ENCODE peak calls at places on chromosomes 13 and 19, in four cellular contexts. B is prostate gland; I is activated CD4-positive, alpha-beta T cell treated with anti-CD3 and anti-CD28 coated beads, Interleukin-2, amount 50 U/mL, for 1 hour; C is mammary epithelial cell. L is an unnamed sample.

GRCh38 chr19:38850231-38850975 is 617 bp upstream of the HNRNPL start:
- DNase-seq in I (peak; percentile 97), B (peak; percentile 100), C (peak; percentile 100), L (peak; percentile 100)

GRCh38 chr13:74056829-74057564 is 77.2 kb downstream of the KLF12 start:
- DNase-seq in B (no peak), C (peak; percentile 16), I (no peak), L (no peak)

GRCh38 chr19:438416-438958 is 22.3 kb downstream of the SHC2 start:
- DNase-seq in B (no peak), C (no peak), I (no peak), L (no peak)

GRCh38 chr19:782195-783043 is 14.8 kb upstream of the PTBP1 start:
- DNase-seq in I (no peak), B (no peak), C (no peak), L (no peak)

GRCh38 chr13:45278096-45278645 is 62.8 kb downstream of the TPT1 start:
- DNase-seq in I (no peak), C (no peak), B (no peak), L (no peak)

GRCh38 chr19:48741222-48741999 is 1.0 kb upstream of the RASIP1 start:
- DNase-seq in C (no peak), B (no peak), I (no peak), L (no peak)

GRCh38 chr19:46787331-46788100 is 878 bp downstream of the SLC1A5 start:
- DNase-seq in B (no peak), I (peak; percentile 24), C (peak; percentile 59), L (peak; percentile 30)

GRCh38 chr19:49411681-49412321 is 11.4 kb downstream of the PTH2 start:
- DNase-seq in I (no peak), C (no peak), B (no peak), L (no peak)

GRCh38 chr19:1854542-1855039 is 6.3 kb upstream of the REXO1 start:
- DNase-seq in I (no peak), C (no peak), B (peak; percentile 56), L (no peak)

GRCh38 chr19:2587001-2587719 is 111.2 kb downstream of the GADD45B start:
- DNase-seq in C (no peak), B (no peak), I (no peak), L (no peak)

GRCh38 chr19:39951686-39952085 is 17.3 kb upstream of the FCGBP start:
- DNase-seq in I (no peak), B (no peak), C (peak; percentile 48), L (no peak)

GRCh38 chr13:93857126-93857525 is 622.4 kb downstream of the DCT start:
- DNase-seq in I (no peak), B (no peak), C (peak; percentile 65), L (no peak)

GRCh38 chr19:42229263-42229854 is 9.2 kb downstream of the ZNF526 start:
- DNase-seq in I (no peak), C (no peak), B (no peak), L (no peak)

GRCh38 chr13:95300625-95301134 is 571 bp downstream of the ABCC4 start:
- DNase-seq in I (peak; percentile 19), C (peak; percentile 40), B (peak; percentile 66), L (peak; percentile 41)

GRCh38 chr19:47765522-47766358 is 12.8 kb upstream of the SELENOW start:
- DNase-seq in I (peak; percentile 51), C (peak; percentile 39), B (peak; percentile 44), L (peak; percentile 36)

GRCh38 chr19:8445488-8446001 is 770 bp downstream of the HNRNPM start:
- DNase-seq in C (peak; percentile 52), I (peak; percentile 19), B (peak; percentile 52), L (peak; percentile 42)

GRCh38 chr19:2977686-2978466 is 512 bp downstream of the TLE6 start:
- DNase-seq in B (no peak), C (no peak), I (no peak), L (no peak)

GRCh38 chr19:1259206-1259872 is 9.8 kb upstream of the CIRBP start:
- DNase-seq in B (peak; percentile 62), C (no peak), I (peak; percentile 58), L (peak; percentile 90)

GRCh38 chr19:8512115-8512967 is 1.6 kb downstream of the ZNF414 start:
- DNase-seq in I (no peak), B (no peak), C (peak; percentile 11), L (no peak)

GRCh38 chr13:23455401-23456185 is 22.1 kb upstream of the SACS start:
- DNase-seq in B (peak; percentile 26), I (no peak), C (peak; percentile 56), L (no peak)

GRCh38 chr19:39599116-39599515 is 3.2 kb upstream of the LGALS13 start:
- DNase-seq in C (peak; percentile 23), B (no peak), I (peak; percentile 18), L (no peak)

GRCh38 chr19:17654993-17655392 is 33.2 kb downstream of the UNC13A start:
- DNase-seq in I (no peak), C (no peak), B (no peak), L (no peak)

GRCh38 chr19:18397242-18398202 is at the start of gene LRRC25:
- DNase-seq in B (no peak), C (no peak), I (no peak), L (no peak)

GRCh38 chr19:13094771-13095392 is 7.8 kb downstream of the LYL1 start:
- DNase-seq in B (no peak), I (no peak), C (no peak), L (no peak)

GRCh38 chr13:53250272-53250875 is 221.8 kb downstream of the OLFM4 start:
- DNase-seq in B (peak; percentile 62), C (peak; percentile 56), I (no peak), L (no peak)

GRCh38 chr19:18020212-18021067 is 12.5 kb downstream of the ARRDC2 start:
- DNase-seq in I (no peak), C (no peak), B (peak; percentile 63), L (no peak)

GRCh38 chr19:14528419-14529253 is 758 bp upstream of the TECR start:
- DNase-seq in B (no peak), I (no peak), C (no peak), L (no peak)

GRCh38 chr19:5113101-5113557 is 144.2 kb downstream of the KDM4B start:
- DNase-seq in C (no peak), B (no peak), I (no peak), L (no peak)

GRCh38 chr13:26614721-26615120 is 57.2 kb downstream of the WASF3 start:
- DNase-seq in I (no peak), B (no peak), C (no peak), L (no peak)

GRCh38 chr13:39760521-39760920 is 105.1 kb downstream of the COG6 start:
- DNase-seq in B (no peak), I (no peak), C (no peak), L (no peak)

GRCh38 chr13:46614582-46614981 is 61.6 kb downstream of the LRCH1 start:
- DNase-seq in C (no peak), B (no peak), I (no peak), L (no peak)

GRCh38 chr19:10748195-10748923 is 30.5 kb downstream of the DNM2 start:
- DNase-seq in C (no peak), B (no peak), I (no peak), L (no peak)

GRCh38 chr19:11242864-11243797 is 3.7 kb downstream of the ANGPTL8 start:
- DNase-seq in I (peak; percentile 81), C (peak; percentile 55), B (peak; percentile 79), L (peak; percentile 76)

GRCh38 chr13:25037057-25037813 is 58.7 kb upstream of the PABPC3 start:
- DNase-seq in I (peak; percentile 23), C (peak; percentile 44), B (peak; percentile 53), L (peak; percentile 19)

GRCh38 chr19:13008926-13009787 is 13.9 kb downstream of the NFIX start:
- DNase-seq in B (no peak), I (no peak), C (peak; percentile 51), L (no peak)

GRCh38 chr13:93859666-93860065 is 619.8 kb downstream of the DCT start:
- DNase-seq in I (no peak), C (no peak), B (no peak), L (no peak)

GRCh38 chr19:55440411-55441105 is 2.5 kb downstream of the SHISA7 start:
- DNase-seq in I (peak; percentile 13), C (no peak), B (no peak), L (no peak)

L was measured in CD4-positive, CD25-positive, alpha-beta regulatory T cell.